ENCODE peak calls at places on chromosomes 6 and 20, in four cellular contexts. Z, F, V and R are unnamed samples.

GRCh38 chr20:17795003-17795402 is 95.2 kb downstream of the BANF2 start:
- DNase-seq in Z (no peak), F (no peak), V (no peak), R (no peak)

GRCh38 chr6:15066433-15067337 is 179.2 kb upstream of the JARID2 start:
- DNase-seq in Z (no peak), F (peak), V (peak), R (peak)

GRCh38 chr20:50724851-50725721 is 6.3 kb upstream of the PARD6B start:
- DNase-seq in Z (peak), F (peak), V (no peak), R (no peak)

GRCh38 chr6:160461641-160462040 is 113.5 kb downstream of the SLC22A3 start:
- DNase-seq in Z (no peak), F (no peak), V (no peak), R (no peak)

GRCh38 chr6:106199331-106199730 is 113.2 kb downstream of the PRDM1 start:
- DNase-seq in Z (no peak), F (no peak), V (no peak), R (no peak)

GRCh38 chr20:5973971-5974370 is 23.5 kb downstream of the MCM8 start:
- DNase-seq in Z (no peak), F (no peak), V (peak), R (no peak)

GRCh38 chr20:4726710-4727391 is 5.1 kb downstream of the PRND start:
- DNase-seq in Z (no peak), F (peak), V (no peak), R (no peak)

GRCh38 chr6:3884007-3884745 is 35.0 kb downstream of the FAM50B start:
- DNase-seq in Z (no peak), F (peak), V (no peak), R (no peak)

GRCh38 chr6:12576389-12576788 is 140.2 kb upstream of the PHACTR1 start:
- DNase-seq in Z (no peak), F (peak), V (no peak), R (no peak)

GRCh38 chr6:135385299-135385698 is 112.2 kb downstream of the AHI1 start:
- DNase-seq in Z (no peak), F (no peak), V (no peak), R (no peak)

GRCh38 chr6:4647414-4648365 is 128.5 kb upstream of the CDYL start:
- DNase-seq in Z (peak), F (peak), V (peak), R (no peak)

GRCh38 chr20:10876558-10876957 is 202.8 kb upstream of the JAG1 start:
- DNase-seq in Z (no peak), F (no peak), V (no peak), R (no peak)

GRCh38 chr6:21856844-21857243 is 263.3 kb downstream of the SOX4 start:
- DNase-seq in Z (no peak), F (peak), V (no peak), R (no peak)

GRCh38 chr6:27862396-27863061 is 49.7 kb downstream of the OR2B2 start:
- DNase-seq in Z (no peak), F (no peak), V (no peak), R (no peak)

GRCh38 chr20:24756292-24757025 is 192.6 kb upstream of the CST7 start:
- DNase-seq in Z (no peak), F (no peak), V (no peak), R (no peak)

GRCh38 chr20:3673551-3674070 is 8.2 kb downstream of the ADAM33 start:
- DNase-seq in Z (peak), F (no peak), V (no peak), R (no peak)

GRCh38 chr6:15351631-15352030 is 105.8 kb downstream of the JARID2 start:
- DNase-seq in Z (no peak), F (peak), V (no peak), R (no peak)

GRCh38 chr20:61646986-61647385 is 394.9 kb downstream of the CDH4 start:
- DNase-seq in Z (no peak), F (no peak), V (no peak), R (no peak)

GRCh38 chr6:760982-761955 is 68.3 kb upstream of the EXOC2 start:
- DNase-seq in Z (peak), F (no peak), V (no peak), R (no peak)

GRCh38 chr6:150072201-150072600 is 3.3 kb upstream of the ULBP3 start:
- DNase-seq in Z (peak), F (peak), V (peak), R (no peak)

GRCh38 chr6:34182751-34183531 is 37.1 kb upstream of the GRM4 start:
- DNase-seq in Z (peak), F (no peak), V (peak), R (peak)

GRCh38 chr20:53077373-53078205 is 105.4 kb downstream of the TSHZ2 start:
- DNase-seq in Z (no peak), F (peak), V (no peak), R (no peak)

GRCh38 chr20:32456869-32457421 is 98.8 kb downstream of the ASXL1 start:
- DNase-seq in Z (peak), F (peak), V (peak), R (no peak)

GRCh38 chr6:53340536-53340935 is 8.2 kb downstream of the ELOVL5 start:
- DNase-seq in Z (no peak), F (no peak), V (no peak), R (no peak)

GRCh38 chr6:105831321-105831720 is 254.8 kb upstream of the PRDM1 start:
- DNase-seq in Z (no peak), F (no peak), V (no peak), R (no peak)

GRCh38 chr6:150874184-150874583 is 8.7 kb downstream of the MTHFD1L start:
- DNase-seq in Z (peak), F (no peak), V (no peak), R (no peak)

GRCh38 chr6:15907914-15908518 is 220.9 kb upstream of the MYLIP start:
- DNase-seq in Z (peak), F (no peak), V (no peak), R (no peak)

GRCh38 chr6:143097224-143097795 is 36.6 kb downstream of the AIG1 start:
- DNase-seq in Z (no peak), F (no peak), V (no peak), R (no peak)

GRCh38 chr20:48668451-48668946 is 159.3 kb downstream of the PREX1 start:
- DNase-seq in Z (no peak), F (no peak), V (no peak), R (no peak)

GRCh38 chr6:157764346-157765068 is 58.5 kb upstream of the SNX9 start:
- DNase-seq in Z (no peak), F (peak), V (peak), R (peak)

GRCh38 chr6:29958046-29958445 is 15.7 kb downstream of the HLA-A start:
- DNase-seq in Z (no peak), F (no peak), V (no peak), R (no peak)

GRCh38 chr20:62208805-62209755 is 11.0 kb downstream of the HRH3 start:
- DNase-seq in Z (peak), F (peak), V (peak), R (no peak)

GRCh38 chr20:48236485-48237055 is 451.3 kb upstream of the SULF2 start:
- DNase-seq in Z (no peak), F (no peak), V (no peak), R (no peak)

GRCh38 chr6:117548797-117549301 is 53.5 kb downstream of the GOPC start:
- DNase-seq in Z (peak), F (peak), V (no peak), R (no peak)

GRCh38 chr6:33419580-33420492 is at the start of gene SYNGAP1:
- DNase-seq in Z (peak), F (peak), V (no peak), R (no peak)

GRCh38 chr6:92586236-92586977 is 833.0 kb downstream of the EPHA7 start:
- DNase-seq in Z (peak), F (no peak), V (no peak), R (no peak)

GRCh38 chr6:152232494-152233151 is 404.5 kb downstream of the SYNE1 start:
- DNase-seq in Z (no peak), F (peak), V (peak), R (no peak)

GRCh38 chr6:10316327-10316726 is 98.5 kb downstream of the TFAP2A start:
- DNase-seq in Z (no peak), F (peak), V (no peak), R (no peak)

GRCh38 chr20:24691901-24692351 is 222.5 kb downstream of the SYNDIG1 start:
- DNase-seq in Z (no peak), F (no peak), V (no peak), R (no peak)